ENCODE peak calls at places on chromosomes 12 and 14, in four cellular contexts. One of them, this sample, is unnamed.

GRCh38 chr12:91055976-91056375 is 1.8 kb downstream of the KERA start:
- DNase-seq in Calu3: no peak
- DNase-seq in erythroblast: no peak
- DNase-seq in activated T-helper 1 cell treated with anti-CD3 and anti-CD28 coated beads, Interleukin-12 subunit alpha, Interleukin-12 subunit beta, Interleukin-2, Interleukin-4 antibody, amounts not matched to agents 30 ng/mL and 10 ng/mL and 1 ng/mL, durations not matched to agents 14 hours and 24 hours and 36 hours: no peak
- DNase-seq in this sample: no peak

GRCh38 chr12:113880337-113880736 is 85.8 kb downstream of the RBM19 start:
- DNase-seq in erythroblast: no peak
- DNase-seq in Calu3: no peak
- DNase-seq in activated T-helper 1 cell treated with anti-CD3 and anti-CD28 coated beads, Interleukin-12 subunit alpha, Interleukin-12 subunit beta, Interleukin-2, Interleukin-4 antibody, amounts not matched to agents 30 ng/mL and 10 ng/mL and 1 ng/mL, durations not matched to agents 14 hours and 24 hours and 36 hours: no peak
- DNase-seq in this sample: no peak

GRCh38 chr12:130456375-130457199 is 118.9 kb downstream of the PIWIL1 start:
- DNase-seq in activated T-helper 1 cell treated with anti-CD3 and anti-CD28 coated beads, Interleukin-12 subunit alpha, Interleukin-12 subunit beta, Interleukin-2, Interleukin-4 antibody, amounts not matched to agents 30 ng/mL and 10 ng/mL and 1 ng/mL, durations not matched to agents 14 hours and 24 hours and 36 hours: no peak
- DNase-seq in Calu3: no peak
- DNase-seq in erythroblast: no peak
- DNase-seq in this sample: no peak

GRCh38 chr14:21940887-21941855 is 267.6 kb upstream of the OR4E1 start:
- DNase-seq in activated T-helper 1 cell treated with anti-CD3 and anti-CD28 coated beads, Interleukin-12 subunit alpha, Interleukin-12 subunit beta, Interleukin-2, Interleukin-4 antibody, amounts not matched to agents 30 ng/mL and 10 ng/mL and 1 ng/mL, durations not matched to agents 14 hours and 24 hours and 36 hours: no peak
- DNase-seq in Calu3: peak
- DNase-seq in erythroblast: peak
- DNase-seq in this sample: peak

GRCh38 chr12:93173178-93173957 is 204.4 kb upstream of the NUDT4 start:
- DNase-seq in Calu3: no peak
- DNase-seq in activated T-helper 1 cell treated with anti-CD3 and anti-CD28 coated beads, Interleukin-12 subunit alpha, Interleukin-12 subunit beta, Interleukin-2, Interleukin-4 antibody, amounts not matched to agents 30 ng/mL and 10 ng/mL and 1 ng/mL, durations not matched to agents 14 hours and 24 hours and 36 hours: no peak
- DNase-seq in erythroblast: no peak
- DNase-seq in this sample: no peak

GRCh38 chr12:124179936-124180605 is 114.8 kb upstream of the RFLNA start:
- DNase-seq in Calu3: no peak
- DNase-seq in erythroblast: no peak
- DNase-seq in activated T-helper 1 cell treated with anti-CD3 and anti-CD28 coated beads, Interleukin-12 subunit alpha, Interleukin-12 subunit beta, Interleukin-2, Interleukin-4 antibody, amounts not matched to agents 30 ng/mL and 10 ng/mL and 1 ng/mL, durations not matched to agents 14 hours and 24 hours and 36 hours: no peak
- DNase-seq in this sample: no peak

GRCh38 chr12:110269622-110270124 is 11.4 kb upstream of the ATP2A2 start:
- DNase-seq in activated T-helper 1 cell treated with anti-CD3 and anti-CD28 coated beads, Interleukin-12 subunit alpha, Interleukin-12 subunit beta, Interleukin-2, Interleukin-4 antibody, amounts not matched to agents 30 ng/mL and 10 ng/mL and 1 ng/mL, durations not matched to agents 14 hours and 24 hours and 36 hours: no peak
- DNase-seq in Calu3: peak
- DNase-seq in erythroblast: no peak
- DNase-seq in this sample: peak

GRCh38 chr12:96094201-96094600 is 58.8 kb upstream of the LTA4H start:
- DNase-seq in erythroblast: no peak
- DNase-seq in Calu3: peak
- DNase-seq in activated T-helper 1 cell treated with anti-CD3 and anti-CD28 coated beads, Interleukin-12 subunit alpha, Interleukin-12 subunit beta, Interleukin-2, Interleukin-4 antibody, amounts not matched to agents 30 ng/mL and 10 ng/mL and 1 ng/mL, durations not matched to agents 14 hours and 24 hours and 36 hours: no peak
- DNase-seq in this sample: no peak

GRCh38 chr12:74539765-74540526 is 2.3 kb downstream of the ATXN7L3B start:
- DNase-seq in erythroblast: peak
- DNase-seq in activated T-helper 1 cell treated with anti-CD3 and anti-CD28 coated beads, Interleukin-12 subunit alpha, Interleukin-12 subunit beta, Interleukin-2, Interleukin-4 antibody, amounts not matched to agents 30 ng/mL and 10 ng/mL and 1 ng/mL, durations not matched to agents 14 hours and 24 hours and 36 hours: no peak
- DNase-seq in Calu3: no peak
- DNase-seq in this sample: peak

GRCh38 chr14:64646103-64646502 is 58.1 kb upstream of the PLEKHG3 start:
- DNase-seq in activated T-helper 1 cell treated with anti-CD3 and anti-CD28 coated beads, Interleukin-12 subunit alpha, Interleukin-12 subunit beta, Interleukin-2, Interleukin-4 antibody, amounts not matched to agents 30 ng/mL and 10 ng/mL and 1 ng/mL, durations not matched to agents 14 hours and 24 hours and 36 hours: no peak
- DNase-seq in erythroblast: no peak
- DNase-seq in Calu3: no peak
- DNase-seq in this sample: no peak

GRCh38 chr12:53378705-53379388 is 1.1 kb upstream of the SP1 start:
- DNase-seq in erythroblast: peak
- DNase-seq in Calu3: no peak
- DNase-seq in activated T-helper 1 cell treated with anti-CD3 and anti-CD28 coated beads, Interleukin-12 subunit alpha, Interleukin-12 subunit beta, Interleukin-2, Interleukin-4 antibody, amounts not matched to agents 30 ng/mL and 10 ng/mL and 1 ng/mL, durations not matched to agents 14 hours and 24 hours and 36 hours: no peak
- DNase-seq in this sample: peak

GRCh38 chr14:71451501-71451900 is 480.7 kb upstream of the RGS6 start:
- DNase-seq in activated T-helper 1 cell treated with anti-CD3 and anti-CD28 coated beads, Interleukin-12 subunit alpha, Interleukin-12 subunit beta, Interleukin-2, Interleukin-4 antibody, amounts not matched to agents 30 ng/mL and 10 ng/mL and 1 ng/mL, durations not matched to agents 14 hours and 24 hours and 36 hours: no peak
- DNase-seq in erythroblast: no peak
- DNase-seq in Calu3: no peak
- DNase-seq in this sample: no peak